ENCODE peak calls at places on chromosomes 6 and 20, in six cellular contexts. R is HCEC 1CT, B is NCI-H2081, O is AG09309, C is hypothalamus, F is H54. P is an unnamed sample.

GRCh38 chr6:76634695-76635094 is 562.2 kb upstream of the IMPG1 start:
- DNase-seq in R (no peak), B (no peak), O (no peak), C (no peak), F (no peak), P (no peak)

GRCh38 chr6:16239090-16239797 is 857 bp downstream of the GMPR start:
- DNase-seq in B (no peak), R (peak; percentile 28), O (no peak), F (peak; percentile 88), C (peak; percentile 60), P (no peak)

GRCh38 chr20:44717986-44718385 is 2.8 kb downstream of the CCN5 start:
- DNase-seq in B (no peak), C (no peak), R (no peak), O (no peak), F (no peak), P (peak; percentile 63)

GRCh38 chr6:112027942-112028674 is 25.8 kb upstream of the CCN6 start:
- DNase-seq in B (no peak), F (no peak), C (no peak), O (peak; percentile 77), R (no peak), P (no peak)

GRCh38 chr6:158086054-158086705 is 81.9 kb downstream of the SERAC1 start:
- DNase-seq in C (no peak), O (peak; percentile 73), R (peak; percentile 3), F (no peak), B (no peak), P (no peak)

GRCh38 chr6:4270799-4271198 is 135.4 kb upstream of the ECI2 start:
- DNase-seq in F (no peak), B (no peak), C (no peak), R (peak; percentile 2), O (peak; percentile 13), P (no peak)

GRCh38 chr20:56628015-56628872 is 862 bp upstream of the TFAP2C start:
- DNase-seq in R (no peak), O (no peak), C (no peak), B (no peak), F (no peak), P (no peak)

GRCh38 chr20:5674176-5674660 is 76.0 kb upstream of the SHLD1 start:
- DNase-seq in R (peak; percentile 11), F (no peak), B (no peak), C (no peak), O (no peak), P (no peak)

GRCh38 chr6:148599967-148600426 is 146.8 kb upstream of the UST start:
- DNase-seq in R (no peak), B (no peak), F (no peak), O (no peak), C (no peak), P (peak; percentile 53)

GRCh38 chr20:50605136-50605535 is 86.2 kb downstream of the RIPOR3 start:
- DNase-seq in O (no peak), B (no peak), F (no peak), C (no peak), R (no peak), P (no peak)

GRCh38 chr20:48718914-48719578 is 108.8 kb downstream of the PREX1 start:
- DNase-seq in F (no peak), O (no peak), R (no peak), B (no peak), C (no peak), P (no peak)

GRCh38 chr20:24502184-24502583 is 32.8 kb downstream of the SYNDIG1 start:
- DNase-seq in R (no peak), B (no peak), O (peak; percentile 83), F (peak; percentile 28), C (peak; percentile 64), P (no peak)

GRCh38 chr6:33171889-33172203 is 20.4 kb downstream of the COL11A2 start:
- DNase-seq in O (no peak), B (no peak), R (no peak), F (no peak), C (no peak), P (no peak)

GRCh38 chr20:25050501-25051350 is 7.2 kb downstream of the ACSS1 start:
- DNase-seq in C (no peak), F (no peak), R (no peak), O (no peak), B (no peak), P (no peak)